ENCODE peak calls at places on chromosome 1, in six cellular contexts. P is ELR, U is LoVo, L is ascending aorta, Z is psoas muscle, W is pulmonary artery endothelial cell. O is an unnamed sample.

GRCh38 chr1:217039926-217040325 is 316.7 kb upstream of the ESRRG start:
- DNase-seq in U (no peak), Z (no peak), P (no peak), W (no peak), L (no peak), O (no peak)

GRCh38 chr1:109498161-109498801 is 4.4 kb downstream of the CYB561D1 start:
- DNase-seq in Z (no peak), W (no peak), U (no peak), P (peak), L (no peak), O (peak)

GRCh38 chr1:241721011-241721410 is 68.9 kb downstream of the WDR64 start:
- DNase-seq in L (no peak), W (no peak), P (no peak), U (no peak), Z (no peak), O (no peak)

GRCh38 chr1:157505481-157506272 is 46.6 kb downstream of the FCRL5 start:
- DNase-seq in P (peak), Z (peak), W (peak), L (no peak), U (peak), O (peak)

GRCh38 chr1:39509360-39510009 is 18.0 kb downstream of the BMP8A start:
- DNase-seq in W (no peak), P (peak), U (no peak), L (no peak), Z (peak), O (peak)

GRCh38 chr1:16375521-16376359 is 8.7 kb downstream of the SZRD1 start:
- DNase-seq in U (no peak), L (no peak), Z (no peak), P (peak), W (peak), O (peak)

GRCh38 chr1:246280551-246280950 is 226.5 kb downstream of the SMYD3 start:
- DNase-seq in U (no peak), L (no peak), Z (no peak), W (no peak), P (peak), O (no peak)

GRCh38 chr1:73998348-73998959 is 199.5 kb downstream of the LRRIQ3 start:
- DNase-seq in W (no peak), U (peak), P (peak), Z (no peak), L (no peak), O (no peak)

GRCh38 chr1:234768569-234769283 is 158.7 kb upstream of the IRF2BP2 start:
- DNase-seq in L (peak), Z (no peak), P (no peak), U (no peak), W (no peak), O (no peak)

GRCh38 chr1:97943354-97943753 is 22.5 kb upstream of the DPYD start:
- DNase-seq in P (peak), U (no peak), Z (no peak), W (peak), L (no peak), O (peak)

GRCh38 chr1:212205843-212206242 is 79.4 kb upstream of the PPP2R5A start:
- DNase-seq in U (no peak), L (no peak), W (no peak), Z (no peak), P (no peak), O (no peak)

GRCh38 chr1:93448983-93449805 is 1.3 kb downstream of the FNBP1L start:
- DNase-seq in Z (no peak), P (peak), L (no peak), U (peak), W (no peak), O (peak)

GRCh38 chr1:229097356-229097755 is 173.6 kb upstream of the RAB4A start:
- DNase-seq in L (peak), W (no peak), U (no peak), P (no peak), Z (no peak), O (no peak)

GRCh38 chr1:223358826-223359225 is 5.2 kb downstream of the SUSD4 start:
- DNase-seq in P (peak), W (no peak), U (no peak), L (no peak), Z (no peak), O (no peak)

GRCh38 chr1:7810395-7810794 is 26.3 kb downstream of the PER3 start:
- DNase-seq in Z (no peak), U (no peak), W (peak), P (peak), L (no peak), O (peak)

GRCh38 chr1:48610628-48611542 is 138.9 kb upstream of the SPATA6 start:
- DNase-seq in P (no peak), L (no peak), Z (no peak), U (no peak), W (no peak), O (no peak)

GRCh38 chr1:14602131-14602530 is 3.6 kb downstream of the KAZN start:
- DNase-seq in U (no peak), Z (peak), W (no peak), P (no peak), L (peak), O (no peak)

GRCh38 chr1:241844593-241844992 is 3.4 kb upstream of the EXO1 start:
- DNase-seq in U (no peak), P (no peak), W (no peak), Z (no peak), L (no peak), O (no peak)

GRCh38 chr1:206757524-206758266 is 12.9 kb upstream of the IL19 start:
- DNase-seq in U (no peak), P (no peak), W (no peak), Z (no peak), L (no peak), O (no peak)

GRCh38 chr1:185776521-185776920 is 42.3 kb downstream of the HMCN1 start:
- DNase-seq in W (no peak), Z (no peak), U (no peak), P (no peak), L (no peak), O (peak)

GRCh38 chr1:20410555-20410954 is 75.5 kb downstream of the CAMK2N1 start:
- DNase-seq in U (no peak), W (no peak), P (no peak), Z (no peak), L (no peak), O (no peak)

GRCh38 chr1:235107368-235108184 is 21.1 kb downstream of the TOMM20 start:
- DNase-seq in P (no peak), Z (no peak), L (no peak), W (no peak), U (no peak), O (no peak)

GRCh38 chr1:40477680-40478057 is 579 bp downstream of the ZFP69 start:
- DNase-seq in Z (no peak), P (peak), W (no peak), L (no peak), U (no peak), O (peak)

GRCh38 chr1:224433041-224433670 is 1.4 kb downstream of the WDR26 start:
- DNase-seq in Z (no peak), U (no peak), P (peak), W (no peak), L (no peak), O (peak)

GRCh38 chr1:41618066-41618825 is 133.8 kb upstream of the EDN2 start:
- DNase-seq in W (no peak), L (peak), P (no peak), Z (peak), U (no peak), O (peak)

GRCh38 chr1:200301152-200301551 is 108.7 kb downstream of the ZNF281 start:
- DNase-seq in L (no peak), P (no peak), W (no peak), Z (no peak), U (no peak), O (no peak)

GRCh38 chr1:203268901-203269653 is 36.2 kb upstream of the BTG2 start:
- DNase-seq in L (no peak), U (peak), W (no peak), P (peak), Z (no peak), O (peak)

GRCh38 chr1:75074719-75075395 is 59.3 kb upstream of the LHX8 start:
- DNase-seq in Z (no peak), W (no peak), U (no peak), P (no peak), L (no peak), O (no peak)

GRCh38 chr1:109478806-109479205 is 4.9 kb upstream of the ATXN7L2 start:
- DNase-seq in L (peak), P (no peak), U (peak), Z (no peak), W (no peak), O (peak)

GRCh38 chr1:178752891-178753290 is 27.8 kb downstream of the RALGPS2 start:
- DNase-seq in Z (no peak), U (no peak), W (no peak), L (no peak), P (no peak), O (no peak)

GRCh38 chr1:63322944-63323865 is 838 bp downstream of the FOXD3 start:
- DNase-seq in W (no peak), U (no peak), L (no peak), Z (no peak), P (no peak), O (peak)